ENCODE peak calls at places on chromosomes 5 and 9, in ten cellular contexts. One of them, this sample, is unnamed.

GRCh38 chr9:72361227-72361626 is 3.8 kb downstream of the ZFAND5 start:
- DNase-seq in CD8-positive, alpha-beta T cell: no peak
- DNase-seq in choroid plexus epithelial cell: peak
- DNase-seq in mammary epithelial cell: no peak
- DNase-seq in heart left ventricle: no peak
- DNase-seq in GM20000: no peak
- DNase-seq in progenitor cell of endocrine pancreas: no peak
- DNase-seq in foreskin fibroblast: no peak
- DNase-seq in neural progenitor cell: no peak
- DNase-seq in BJ: no peak
- DNase-seq in this sample: no peak

GRCh38 chr9:102966999-102967398 is 28.1 kb upstream of the CYLC2 start:
- DNase-seq in CD8-positive, alpha-beta T cell: no peak
- DNase-seq in choroid plexus epithelial cell: no peak
- DNase-seq in mammary epithelial cell: no peak
- DNase-seq in heart left ventricle: no peak
- DNase-seq in GM20000: no peak
- DNase-seq in progenitor cell of endocrine pancreas: no peak
- DNase-seq in foreskin fibroblast: no peak
- DNase-seq in neural progenitor cell: no peak
- DNase-seq in BJ: no peak
- DNase-seq in this sample: no peak

GRCh38 chr5:979100-979817 is 29.3 kb upstream of the NKD2 start:
- DNase-seq in CD8-positive, alpha-beta T cell: no peak
- DNase-seq in choroid plexus epithelial cell: no peak
- DNase-seq in mammary epithelial cell: no peak
- DNase-seq in heart left ventricle: no peak
- DNase-seq in GM20000: no peak
- DNase-seq in progenitor cell of endocrine pancreas: no peak
- DNase-seq in foreskin fibroblast: no peak
- DNase-seq in neural progenitor cell: no peak
- DNase-seq in BJ: no peak
- DNase-seq in this sample: no peak

GRCh38 chr5:138936225-138936967 is 61.3 kb upstream of the LRRTM2 start:
- DNase-seq in CD8-positive, alpha-beta T cell: no peak
- DNase-seq in choroid plexus epithelial cell: no peak
- DNase-seq in mammary epithelial cell: no peak
- DNase-seq in heart left ventricle: no peak
- DNase-seq in GM20000: no peak
- DNase-seq in progenitor cell of endocrine pancreas: no peak
- DNase-seq in foreskin fibroblast: no peak
- DNase-seq in neural progenitor cell: no peak
- DNase-seq in BJ: no peak
- DNase-seq in this sample: no peak

GRCh38 chr5:156181656-156182055 is 145.3 kb upstream of the SGCD start:
- DNase-seq in CD8-positive, alpha-beta T cell: no peak
- DNase-seq in choroid plexus epithelial cell: no peak
- DNase-seq in mammary epithelial cell: no peak
- DNase-seq in heart left ventricle: no peak
- DNase-seq in GM20000: no peak
- DNase-seq in progenitor cell of endocrine pancreas: no peak
- DNase-seq in foreskin fibroblast: no peak
- DNase-seq in neural progenitor cell: no peak
- DNase-seq in BJ: no peak
- DNase-seq in this sample: no peak

GRCh38 chr5:72209515-72210115 is 102.3 kb downstream of the MAP1B start:
- DNase-seq in CD8-positive, alpha-beta T cell: no peak
- DNase-seq in choroid plexus epithelial cell: no peak
- DNase-seq in mammary epithelial cell: peak
- DNase-seq in heart left ventricle: no peak
- DNase-seq in GM20000: no peak
- DNase-seq in progenitor cell of endocrine pancreas: no peak
- DNase-seq in foreskin fibroblast: peak
- DNase-seq in neural progenitor cell: peak
- DNase-seq in BJ: no peak
- DNase-seq in this sample: no peak

GRCh38 chr9:106897223-106897622 is 34.3 kb downstream of the ZNF462 start:
- DNase-seq in CD8-positive, alpha-beta T cell: no peak
- DNase-seq in choroid plexus epithelial cell: no peak
- DNase-seq in mammary epithelial cell: no peak
- DNase-seq in heart left ventricle: no peak
- DNase-seq in GM20000: no peak
- DNase-seq in progenitor cell of endocrine pancreas: no peak
- DNase-seq in foreskin fibroblast: no peak
- DNase-seq in neural progenitor cell: no peak
- DNase-seq in BJ: peak
- DNase-seq in this sample: no peak

GRCh38 chr5:154251529-154251928 is 61.0 kb downstream of the GALNT10 start:
- DNase-seq in CD8-positive, alpha-beta T cell: no peak
- DNase-seq in choroid plexus epithelial cell: no peak
- DNase-seq in mammary epithelial cell: no peak
- DNase-seq in heart left ventricle: no peak
- DNase-seq in GM20000: no peak
- DNase-seq in progenitor cell of endocrine pancreas: no peak
- DNase-seq in foreskin fibroblast: no peak
- DNase-seq in neural progenitor cell: no peak
- DNase-seq in BJ: no peak
- DNase-seq in this sample: no peak

GRCh38 chr9:37430841-37431597 is 8.5 kb downstream of the GRHPR start:
- DNase-seq in CD8-positive, alpha-beta T cell: no peak
- DNase-seq in choroid plexus epithelial cell: peak
- DNase-seq in mammary epithelial cell: no peak
- DNase-seq in heart left ventricle: no peak
- DNase-seq in GM20000: no peak
- DNase-seq in progenitor cell of endocrine pancreas: no peak
- DNase-seq in foreskin fibroblast: no peak
- DNase-seq in neural progenitor cell: peak
- DNase-seq in BJ: no peak
- DNase-seq in this sample: no peak

GRCh38 chr5:31864015-31864414 is 225.1 kb downstream of the PDZD2 start:
- DNase-seq in CD8-positive, alpha-beta T cell: no peak
- DNase-seq in choroid plexus epithelial cell: peak
- DNase-seq in mammary epithelial cell: no peak
- DNase-seq in heart left ventricle: no peak
- DNase-seq in GM20000: no peak
- DNase-seq in progenitor cell of endocrine pancreas: no peak
- DNase-seq in foreskin fibroblast: no peak
- DNase-seq in neural progenitor cell: peak
- DNase-seq in BJ: no peak
- DNase-seq in this sample: no peak

GRCh38 chr9:131809941-131810344 is 70.1 kb upstream of the RAPGEF1 start:
- DNase-seq in CD8-positive, alpha-beta T cell: no peak
- DNase-seq in choroid plexus epithelial cell: peak
- DNase-seq in mammary epithelial cell: peak
- DNase-seq in heart left ventricle: no peak
- DNase-seq in GM20000: no peak
- DNase-seq in progenitor cell of endocrine pancreas: no peak
- DNase-seq in foreskin fibroblast: peak
- DNase-seq in neural progenitor cell: no peak
- DNase-seq in BJ: no peak
- DNase-seq in this sample: no peak

GRCh38 chr5:68593211-68593701 is 377.7 kb downstream of the PIK3R1 start:
- DNase-seq in CD8-positive, alpha-beta T cell: no peak
- DNase-seq in choroid plexus epithelial cell: no peak
- DNase-seq in mammary epithelial cell: peak
- DNase-seq in heart left ventricle: no peak
- DNase-seq in GM20000: no peak
- DNase-seq in progenitor cell of endocrine pancreas: no peak
- DNase-seq in foreskin fibroblast: no peak
- DNase-seq in neural progenitor cell: no peak
- DNase-seq in BJ: no peak
- DNase-seq in this sample: no peak

GRCh38 chr5:76849767-76850291 is at the start of gene S100Z:
- DNase-seq in CD8-positive, alpha-beta T cell: peak
- DNase-seq in choroid plexus epithelial cell: peak
- DNase-seq in mammary epithelial cell: no peak
- DNase-seq in heart left ventricle: no peak
- DNase-seq in GM20000: no peak
- DNase-seq in progenitor cell of endocrine pancreas: no peak
- DNase-seq in foreskin fibroblast: no peak
- DNase-seq in neural progenitor cell: no peak
- DNase-seq in BJ: no peak
- DNase-seq in this sample: no peak

GRCh38 chr5:173035904-173036707 is 20.0 kb upstream of the CREBRF start:
- DNase-seq in CD8-positive, alpha-beta T cell: no peak
- DNase-seq in choroid plexus epithelial cell: no peak
- DNase-seq in mammary epithelial cell: no peak
- DNase-seq in heart left ventricle: no peak
- DNase-seq in GM20000: peak
- DNase-seq in progenitor cell of endocrine pancreas: no peak
- DNase-seq in foreskin fibroblast: no peak
- DNase-seq in neural progenitor cell: no peak
- DNase-seq in BJ: no peak
- DNase-seq in this sample: no peak

GRCh38 chr5:152063004-152063403 is 138.4 kb upstream of the GLRA1 start:
- DNase-seq in CD8-positive, alpha-beta T cell: no peak
- DNase-seq in choroid plexus epithelial cell: no peak
- DNase-seq in mammary epithelial cell: no peak
- DNase-seq in heart left ventricle: no peak
- DNase-seq in GM20000: no peak
- DNase-seq in progenitor cell of endocrine pancreas: no peak
- DNase-seq in foreskin fibroblast: no peak
- DNase-seq in neural progenitor cell: no peak
- DNase-seq in BJ: no peak
- DNase-seq in this sample: no peak

GRCh38 chr5:158026248-158027031 is 167.5 kb upstream of the CLINT1 start:
- DNase-seq in CD8-positive, alpha-beta T cell: no peak
- DNase-seq in choroid plexus epithelial cell: no peak
- DNase-seq in mammary epithelial cell: no peak
- DNase-seq in heart left ventricle: no peak
- DNase-seq in GM20000: no peak
- DNase-seq in progenitor cell of endocrine pancreas: no peak
- DNase-seq in foreskin fibroblast: peak
- DNase-seq in neural progenitor cell: no peak
- DNase-seq in BJ: peak
- DNase-seq in this sample: peak

GRCh38 chr5:158033076-158033475 is 174.1 kb upstream of the CLINT1 start:
- DNase-seq in CD8-positive, alpha-beta T cell: no peak
- DNase-seq in choroid plexus epithelial cell: no peak
- DNase-seq in mammary epithelial cell: no peak
- DNase-seq in heart left ventricle: no peak
- DNase-seq in GM20000: no peak
- DNase-seq in progenitor cell of endocrine pancreas: no peak
- DNase-seq in foreskin fibroblast: no peak
- DNase-seq in neural progenitor cell: no peak
- DNase-seq in BJ: no peak
- DNase-seq in this sample: no peak

GRCh38 chr5:158028349-158028748 is 169.4 kb upstream of the CLINT1 start:
- DNase-seq in CD8-positive, alpha-beta T cell: no peak
- DNase-seq in choroid plexus epithelial cell: no peak
- DNase-seq in mammary epithelial cell: no peak
- DNase-seq in heart left ventricle: no peak
- DNase-seq in GM20000: no peak
- DNase-seq in progenitor cell of endocrine pancreas: no peak
- DNase-seq in foreskin fibroblast: no peak
- DNase-seq in neural progenitor cell: no peak
- DNase-seq in BJ: no peak
- DNase-seq in this sample: no peak

DNA sequence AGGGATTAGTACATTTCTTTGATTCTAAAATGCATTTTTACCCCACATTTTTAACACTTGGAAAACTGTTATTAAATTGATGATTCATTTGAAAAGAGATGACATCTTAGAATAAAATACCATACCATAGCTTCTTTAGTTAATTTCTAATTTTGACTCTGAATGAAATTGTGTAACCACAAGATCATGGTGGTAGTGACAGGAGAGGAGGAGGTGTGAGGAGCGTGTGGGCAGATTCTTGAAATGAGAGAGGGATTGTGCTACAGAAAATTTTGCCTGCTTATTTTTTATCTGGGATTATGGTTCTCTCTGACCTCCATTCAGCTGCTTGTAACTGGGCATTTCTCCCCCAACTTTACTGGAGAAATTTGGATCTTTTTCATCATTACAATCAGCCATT is 173.3 kb upstream of the CLINT1 start:
- DNase-seq in CD8-positive, alpha-beta T cell: no peak
- DNase-seq in choroid plexus epithelial cell: no peak
- DNase-seq in mammary epithelial cell: no peak
- DNase-seq in heart left ventricle: no peak
- DNase-seq in GM20000: no peak
- DNase-seq in progenitor cell of endocrine pancreas: no peak
- DNase-seq in foreskin fibroblast: no peak
- DNase-seq in neural progenitor cell: no peak
- DNase-seq in BJ: no peak
- DNase-seq in this sample: no peak
- TF ChIP-seq CTCF in CD8-positive, alpha-beta T cell: no peak
- TF ChIP-seq CTCF in choroid plexus epithelial cell: no peak
- TF ChIP-seq CTCF in mammary epithelial cell: no peak
- TF ChIP-seq CTCF in heart left ventricle: no peak
- TF ChIP-seq CTCF in GM20000: no peak
- TF ChIP-seq CTCF in progenitor cell of endocrine pancreas: no peak
- TF ChIP-seq CTCF in foreskin fibroblast: no peak
- TF ChIP-seq CTCF in neural progenitor cell: no peak
- TF ChIP-seq CTCF in BJ: no peak
- TF ChIP-seq CTCF in this sample: no peak

DNA sequence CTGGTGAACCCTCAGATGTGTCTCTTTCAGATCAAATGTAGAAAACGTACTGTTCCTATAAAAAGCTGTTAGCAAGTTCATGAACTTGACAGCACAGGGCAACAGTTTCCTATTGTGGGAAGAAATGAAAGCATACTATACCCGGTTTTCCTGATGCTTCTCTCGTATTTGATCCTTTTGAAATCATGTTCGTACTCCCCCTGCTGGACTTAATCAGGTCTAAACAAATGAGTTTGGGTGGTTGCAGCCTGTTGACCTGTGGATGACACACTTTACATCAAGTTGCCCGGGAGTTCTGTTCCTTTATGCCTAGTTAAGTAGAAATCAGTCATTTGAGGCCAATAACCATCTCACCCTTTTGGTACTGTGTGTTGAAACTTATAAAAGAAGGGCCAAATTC is 1992.3 kb downstream of the MAT2B start:
- DNase-seq in CD8-positive, alpha-beta T cell: no peak
- DNase-seq in choroid plexus epithelial cell: peak
- DNase-seq in mammary epithelial cell: peak
- DNase-seq in heart left ventricle: no peak
- DNase-seq in GM20000: no peak
- DNase-seq in progenitor cell of endocrine pancreas: no peak
- DNase-seq in foreskin fibroblast: no peak
- DNase-seq in neural progenitor cell: peak
- DNase-seq in BJ: no peak
- DNase-seq in this sample: no peak
- TF ChIP-seq CTCF in CD8-positive, alpha-beta T cell: no peak
- TF ChIP-seq CTCF in choroid plexus epithelial cell: peak
- TF ChIP-seq CTCF in mammary epithelial cell: peak
- TF ChIP-seq CTCF in heart left ventricle: peak
- TF ChIP-seq CTCF in GM20000: no peak
- TF ChIP-seq CTCF in progenitor cell of endocrine pancreas: peak
- TF ChIP-seq CTCF in foreskin fibroblast: no peak
- TF ChIP-seq CTCF in neural progenitor cell: peak
- TF ChIP-seq CTCF in BJ: no peak
- TF ChIP-seq CTCF in this sample: no peak

GRCh38 chr9:136536721-136537241 is 9.1 kb downstream of the NOTCH1 start:
- DNase-seq in CD8-positive, alpha-beta T cell: no peak
- DNase-seq in choroid plexus epithelial cell: no peak
- DNase-seq in mammary epithelial cell: no peak
- DNase-seq in heart left ventricle: no peak
- DNase-seq in GM20000: no peak
- DNase-seq in progenitor cell of endocrine pancreas: no peak
- DNase-seq in foreskin fibroblast: no peak
- DNase-seq in neural progenitor cell: no peak
- DNase-seq in BJ: no peak
- DNase-seq in this sample: no peak
- TF ChIP-seq CTCF in CD8-positive, alpha-beta T cell: no peak
- TF ChIP-seq CTCF in choroid plexus epithelial cell: peak
- TF ChIP-seq CTCF in mammary epithelial cell: no peak
- TF ChIP-seq CTCF in heart left ventricle: no peak
- TF ChIP-seq CTCF in GM20000: peak
- TF ChIP-seq CTCF in progenitor cell of endocrine pancreas: peak
- TF ChIP-seq CTCF in foreskin fibroblast: no peak
- TF ChIP-seq CTCF in neural progenitor cell: peak
- TF ChIP-seq CTCF in BJ: no peak
- TF ChIP-seq CTCF in this sample: no peak

GRCh38 chr9:117046666-117047327 is 359.7 kb downstream of the TRIM32 start:
- DNase-seq in CD8-positive, alpha-beta T cell: no peak
- DNase-seq in choroid plexus epithelial cell: peak
- DNase-seq in mammary epithelial cell: no peak
- DNase-seq in heart left ventricle: no peak
- DNase-seq in GM20000: peak
- DNase-seq in progenitor cell of endocrine pancreas: no peak
- DNase-seq in foreskin fibroblast: no peak
- DNase-seq in neural progenitor cell: no peak
- DNase-seq in BJ: no peak
- DNase-seq in this sample: no peak
- TF ChIP-seq CTCF in CD8-positive, alpha-beta T cell: no peak
- TF ChIP-seq CTCF in choroid plexus epithelial cell: peak
- TF ChIP-seq CTCF in mammary epithelial cell: peak
- TF ChIP-seq CTCF in heart left ventricle: no peak
- TF ChIP-seq CTCF in GM20000: no peak
- TF ChIP-seq CTCF in progenitor cell of endocrine pancreas: peak
- TF ChIP-seq CTCF in foreskin fibroblast: peak
- TF ChIP-seq CTCF in neural progenitor cell: peak
- TF ChIP-seq CTCF in BJ: peak
- TF ChIP-seq CTCF in this sample: no peak

This sample was measured in AG09319.